ENCODE peak calls at places on chromosomes 16 and 17, in eight cellular contexts. One of them, this sample, is unnamed.

GRCh38 chr17:18183334-18184142 is at the start of gene ALKBH5:
- DNase-seq in IMR-90: peak
- DNase-seq in A549: peak
- DNase-seq in uterus: peak
- DNase-seq in stomach: peak
- DNase-seq in HCT116: peak
- DNase-seq in right lobe of liver: peak
- DNase-seq in adrenal gland: peak
- DNase-seq in this sample: peak

GRCh38 chr17:31415004-31415454 is 23.6 kb downstream of the RAB11FIP4 start:
- DNase-seq in A549: no peak
- DNase-seq in IMR-90: no peak
- DNase-seq in adrenal gland: no peak
- DNase-seq in HCT116: no peak
- DNase-seq in uterus: no peak
- DNase-seq in right lobe of liver: no peak
- DNase-seq in stomach: no peak
- DNase-seq in this sample: no peak

GRCh38 chr16:66928702-66929388 is 3.5 kb upstream of the RRAD start:
- DNase-seq in HCT116: no peak
- DNase-seq in stomach: no peak
- DNase-seq in right lobe of liver: no peak
- DNase-seq in IMR-90: peak
- DNase-seq in uterus: no peak
- DNase-seq in adrenal gland: no peak
- DNase-seq in A549: peak
- DNase-seq in this sample: peak

GRCh38 chr16:68898026-68898425 is 54.7 kb downstream of the TANGO6 start:
- DNase-seq in IMR-90: no peak
- DNase-seq in uterus: no peak
- DNase-seq in A549: no peak
- DNase-seq in stomach: no peak
- DNase-seq in adrenal gland: no peak
- DNase-seq in right lobe of liver: no peak
- DNase-seq in HCT116: no peak
- DNase-seq in this sample: no peak

GRCh38 chr17:17137731-17138585 is 68.2 kb downstream of the PLD6 start:
- DNase-seq in HCT116: no peak
- DNase-seq in stomach: peak
- DNase-seq in IMR-90: no peak
- DNase-seq in adrenal gland: no peak
- DNase-seq in right lobe of liver: no peak
- DNase-seq in uterus: no peak
- DNase-seq in A549: no peak
- DNase-seq in this sample: no peak

GRCh38 chr16:52581530-52581929 is 34.6 kb upstream of the TOX3 start:
- DNase-seq in HCT116: no peak
- DNase-seq in IMR-90: no peak
- DNase-seq in stomach: no peak
- DNase-seq in A549: peak
- DNase-seq in right lobe of liver: no peak
- DNase-seq in adrenal gland: no peak
- DNase-seq in uterus: no peak
- DNase-seq in this sample: no peak

GRCh38 chr17:58414596-58414997 is 2.7 kb downstream of the RNF43 start:
- DNase-seq in stomach: no peak
- DNase-seq in IMR-90: no peak
- DNase-seq in uterus: no peak
- DNase-seq in A549: no peak
- DNase-seq in right lobe of liver: no peak
- DNase-seq in adrenal gland: no peak
- DNase-seq in HCT116: no peak
- DNase-seq in this sample: no peak

GRCh38 chr16:2719328-2720062 is 529 bp downstream of the PRSS27 start:
- DNase-seq in stomach: peak
- DNase-seq in IMR-90: no peak
- DNase-seq in uterus: no peak
- DNase-seq in adrenal gland: peak
- DNase-seq in HCT116: no peak
- DNase-seq in right lobe of liver: peak
- DNase-seq in A549: no peak
- DNase-seq in this sample: peak

GRCh38 chr16:11392041-11392581 is 46.9 kb downstream of the RMI2 start:
- DNase-seq in adrenal gland: no peak
- DNase-seq in uterus: no peak
- DNase-seq in A549: no peak
- DNase-seq in HCT116: no peak
- DNase-seq in IMR-90: no peak
- DNase-seq in right lobe of liver: no peak
- DNase-seq in stomach: no peak
- DNase-seq in this sample: no peak

GRCh38 chr17:79850571-79851460 is 11.6 kb upstream of the CBX4 start:
- DNase-seq in uterus: no peak
- DNase-seq in right lobe of liver: no peak
- DNase-seq in stomach: no peak
- DNase-seq in IMR-90: peak
- DNase-seq in HCT116: peak
- DNase-seq in adrenal gland: no peak
- DNase-seq in A549: peak
- DNase-seq in this sample: no peak

GRCh38 chr16:684961-685696 is 995 bp upstream of the JMJD8 start:
- DNase-seq in IMR-90: no peak
- DNase-seq in A549: no peak
- DNase-seq in HCT116: no peak
- DNase-seq in stomach: no peak
- DNase-seq in right lobe of liver: peak
- DNase-seq in uterus: no peak
- DNase-seq in adrenal gland: peak
- DNase-seq in this sample: peak

GRCh38 chr17:44095388-44095646 is 24.8 kb downstream of the G6PC3 start:
- DNase-seq in IMR-90: no peak
- DNase-seq in stomach: no peak
- DNase-seq in adrenal gland: no peak
- DNase-seq in uterus: no peak
- DNase-seq in right lobe of liver: no peak
- DNase-seq in HCT116: no peak
- DNase-seq in A549: no peak
- DNase-seq in this sample: no peak

GRCh38 chr17:21249086-21249795 is 4.0 kb downstream of the NATD1 start:
- DNase-seq in A549: no peak
- DNase-seq in uterus: no peak
- DNase-seq in IMR-90: no peak
- DNase-seq in HCT116: no peak
- DNase-seq in adrenal gland: no peak
- DNase-seq in stomach: no peak
- DNase-seq in right lobe of liver: no peak
- DNase-seq in this sample: no peak

GRCh38 chr16:13316008-13316407 is 414.6 kb downstream of the SHISA9 start:
- DNase-seq in IMR-90: no peak
- DNase-seq in stomach: no peak
- DNase-seq in HCT116: no peak
- DNase-seq in right lobe of liver: no peak
- DNase-seq in A549: no peak
- DNase-seq in uterus: no peak
- DNase-seq in adrenal gland: no peak
- DNase-seq in this sample: no peak

GRCh38 chr16:21697032-21697431 is 33.3 kb downstream of the OTOA start:
- DNase-seq in adrenal gland: no peak
- DNase-seq in right lobe of liver: no peak
- DNase-seq in A549: no peak
- DNase-seq in IMR-90: no peak
- DNase-seq in stomach: no peak
- DNase-seq in HCT116: no peak
- DNase-seq in uterus: no peak
- DNase-seq in this sample: no peak

GRCh38 chr17:41324180-41325075 is 8.9 kb upstream of the KRTAP17-1 start:
- DNase-seq in HCT116: peak
- DNase-seq in A549: peak
- DNase-seq in IMR-90: peak
- DNase-seq in uterus: no peak
- DNase-seq in adrenal gland: no peak
- DNase-seq in stomach: no peak
- DNase-seq in right lobe of liver: no peak
- DNase-seq in this sample: no peak

DNA sequence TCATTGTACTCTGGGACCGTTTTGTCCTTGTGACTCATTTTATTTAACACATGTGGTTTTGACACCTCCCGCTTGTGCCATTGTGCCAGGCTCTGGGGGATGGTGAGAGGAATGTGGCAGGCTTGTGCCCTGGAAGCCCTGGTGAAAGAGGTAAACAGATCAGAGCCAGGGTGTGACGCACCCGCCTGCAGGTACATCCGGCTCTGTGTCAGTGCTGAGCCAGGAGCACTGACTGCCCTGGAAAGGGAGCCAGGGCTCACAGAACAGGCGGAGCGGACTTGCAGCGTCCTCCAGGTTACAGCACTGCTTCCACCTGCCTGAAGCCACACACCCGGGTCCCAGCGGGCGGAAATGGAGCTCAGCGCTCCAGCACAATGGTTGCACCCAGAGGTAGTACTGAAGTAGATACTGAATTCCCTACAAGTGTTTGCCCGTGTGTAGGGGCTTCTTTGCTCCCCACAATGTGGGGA is 30.6 kb downstream of the CDRT15 start:
- DNase-seq in right lobe of liver: peak
- DNase-seq in HCT116: peak
- DNase-seq in A549: no peak
- DNase-seq in IMR-90: no peak
- DNase-seq in uterus: no peak
- DNase-seq in adrenal gland: no peak
- DNase-seq in stomach: peak
- DNase-seq in this sample: peak
- TF ChIP-seq POLR2A in right lobe of liver: peak
- TF ChIP-seq POLR2A in HCT116: no peak
- TF ChIP-seq POLR2A in A549: no peak
- TF ChIP-seq POLR2A in IMR-90: no peak
- TF ChIP-seq POLR2A in uterus: no peak
- TF ChIP-seq POLR2A in adrenal gland: no peak
- TF ChIP-seq POLR2A in stomach: no peak
- TF ChIP-seq POLR2A in this sample: peak

GRCh38 chr16:27215660-27216059 is 12.3 kb downstream of the KDM8 start:
- DNase-seq in adrenal gland: no peak
- DNase-seq in HCT116: no peak
- DNase-seq in IMR-90: no peak
- DNase-seq in right lobe of liver: no peak
- DNase-seq in uterus: no peak
- DNase-seq in A549: no peak
- DNase-seq in stomach: no peak
- DNase-seq in this sample: no peak

GRCh38 chr16:27216297-27216885 is 13.1 kb downstream of the KDM8 start:
- DNase-seq in right lobe of liver: no peak
- DNase-seq in uterus: no peak
- DNase-seq in IMR-90: no peak
- DNase-seq in HCT116: no peak
- DNase-seq in adrenal gland: no peak
- DNase-seq in A549: no peak
- DNase-seq in stomach: no peak
- DNase-seq in this sample: no peak

GRCh38 chr16:27217256-27217655 is 13.9 kb downstream of the KDM8 start:
- DNase-seq in IMR-90: peak
- DNase-seq in adrenal gland: no peak
- DNase-seq in stomach: no peak
- DNase-seq in HCT116: no peak
- DNase-seq in A549: no peak
- DNase-seq in uterus: no peak
- DNase-seq in right lobe of liver: no peak
- DNase-seq in this sample: no peak

GRCh38 chr16:27211026-27211425 is 7.7 kb downstream of the KDM8 start:
- DNase-seq in HCT116: no peak
- DNase-seq in stomach: no peak
- DNase-seq in IMR-90: no peak
- DNase-seq in adrenal gland: no peak
- DNase-seq in right lobe of liver: no peak
- DNase-seq in A549: no peak
- DNase-seq in uterus: no peak
- DNase-seq in this sample: no peak

GRCh38 chr16:27214084-27214961 is 11.0 kb downstream of the KDM8 start:
- DNase-seq in IMR-90: no peak
- DNase-seq in A549: no peak
- DNase-seq in uterus: no peak
- DNase-seq in right lobe of liver: peak
- DNase-seq in adrenal gland: no peak
- DNase-seq in stomach: peak
- DNase-seq in HCT116: no peak
- DNase-seq in this sample: no peak
- TF ChIP-seq POLR2A in IMR-90: no peak
- TF ChIP-seq POLR2A in A549: no peak
- TF ChIP-seq POLR2A in uterus: no peak
- TF ChIP-seq POLR2A in right lobe of liver: peak
- TF ChIP-seq POLR2A in adrenal gland: no peak
- TF ChIP-seq POLR2A in stomach: no peak
- TF ChIP-seq POLR2A in HCT116: no peak
- TF ChIP-seq POLR2A in this sample: no peak

GRCh38 chr16:4315185-4316102 is at the start of gene GLIS2:
- DNase-seq in A549: peak
- DNase-seq in HCT116: peak
- DNase-seq in uterus: peak
- DNase-seq in stomach: peak
- DNase-seq in adrenal gland: peak
- DNase-seq in IMR-90: peak
- DNase-seq in right lobe of liver: no peak
- DNase-seq in this sample: no peak
- TF ChIP-seq POLR2A in A549: no peak
- TF ChIP-seq POLR2A in HCT116: no peak
- TF ChIP-seq POLR2A in uterus: peak
- TF ChIP-seq POLR2A in stomach: no peak
- TF ChIP-seq POLR2A in adrenal gland: peak
- TF ChIP-seq POLR2A in IMR-90: no peak
- TF ChIP-seq POLR2A in right lobe of liver: peak
- TF ChIP-seq POLR2A in this sample: peak

GRCh38 chr17:29573558-29573870 is 5.0 kb downstream of the TP53I13 start:
- DNase-seq in adrenal gland: peak
- DNase-seq in A549: no peak
- DNase-seq in right lobe of liver: peak
- DNase-seq in uterus: no peak
- DNase-seq in IMR-90: no peak
- DNase-seq in HCT116: no peak
- DNase-seq in stomach: no peak
- DNase-seq in this sample: no peak

GRCh38 chr17:29575511-29576213 is 7.2 kb downstream of the TP53I13 start:
- DNase-seq in stomach: no peak
- DNase-seq in right lobe of liver: no peak
- DNase-seq in HCT116: no peak
- DNase-seq in uterus: no peak
- DNase-seq in IMR-90: no peak
- DNase-seq in adrenal gland: no peak
- DNase-seq in A549: no peak
- DNase-seq in this sample: no peak

GRCh38 chr17:29574732-29575510 is 6.4 kb downstream of the TP53I13 start:
- DNase-seq in right lobe of liver: peak
- DNase-seq in adrenal gland: no peak
- DNase-seq in IMR-90: no peak
- DNase-seq in HCT116: no peak
- DNase-seq in A549: no peak
- DNase-seq in stomach: peak
- DNase-seq in uterus: no peak
- DNase-seq in this sample: no peak

GRCh38 chr17:29572691-29573557 is 4.4 kb downstream of the TP53I13 start:
- DNase-seq in A549: no peak
- DNase-seq in HCT116: no peak
- DNase-seq in stomach: peak
- DNase-seq in right lobe of liver: peak
- DNase-seq in uterus: peak
- DNase-seq in IMR-90: peak
- DNase-seq in adrenal gland: peak
- DNase-seq in this sample: peak

GRCh38 chr17:29573871-29574731 is 5.6 kb downstream of the TP53I13 start:
- DNase-seq in stomach: no peak
- DNase-seq in HCT116: no peak
- DNase-seq in A549: no peak
- DNase-seq in uterus: peak
- DNase-seq in adrenal gland: no peak
- DNase-seq in IMR-90: no peak
- DNase-seq in right lobe of liver: no peak
- DNase-seq in this sample: no peak
- TF ChIP-seq POLR2A in stomach: no peak
- TF ChIP-seq POLR2A in HCT116: no peak
- TF ChIP-seq POLR2A in A549: no peak
- TF ChIP-seq POLR2A in uterus: no peak
- TF ChIP-seq POLR2A in adrenal gland: no peak
- TF ChIP-seq POLR2A in IMR-90: no peak
- TF ChIP-seq POLR2A in right lobe of liver: no peak
- TF ChIP-seq POLR2A in this sample: no peak